ENCODE peak calls at places on chromosomes 2 and 18, in six cellular contexts. M is testis, X is fibroblast of mammary gland, J is AG04450, B is body of pancreas, O is Peyer's patch. K is an unnamed sample.

GRCh38 chr2:29806461-29806860 is 114.9 kb downstream of the ALK start:
- DNase-seq in M (no peak), X (no peak), J (no peak), B (no peak), O (no peak), K (no peak)

GRCh38 chr18:69217271-69217670 is 183.4 kb upstream of the DOK6 start:
- DNase-seq in M (no peak), X (no peak), J (no peak), B (no peak), O (no peak), K (no peak)

GRCh38 chr2:200161458-200161857 is 145.0 kb upstream of the SPATS2L start:
- DNase-seq in M (no peak), X (no peak), J (no peak), B (no peak), O (no peak), K (no peak)

GRCh38 chr2:54422072-54422581 is 34.0 kb upstream of the SPTBN1 start:
- DNase-seq in M (no peak), X (no peak), J (no peak), B (no peak), O (no peak), K (no peak)

GRCh38 chr2:241776336-241777166 is at the start of gene GAL3ST2:
- DNase-seq in M (no peak), X (no peak), J (no peak), B (no peak), O (peak), K (no peak)

GRCh38 chr18:62505669-62506494 is 16.9 kb upstream of the ZCCHC2 start:
- DNase-seq in M (no peak), X (no peak), J (no peak), B (no peak), O (no peak), K (no peak)

GRCh38 chr2:159459279-159459678 is 157.1 kb downstream of the BAZ2B start:
- DNase-seq in M (no peak), X (no peak), J (no peak), B (no peak), O (no peak), K (no peak)

GRCh38 chr2:74843371-74844298 is 9.7 kb downstream of the HK2 start:
- DNase-seq in M (no peak), X (peak), J (no peak), B (peak), O (peak), K (peak)

GRCh38 chr2:177265386-177265690 is 811 bp upstream of the NFE2L2 start:
- DNase-seq in M (peak), X (peak), J (no peak), B (no peak), O (no peak), K (no peak)

GRCh38 chr2:231037202-231037730 is at the start of gene C2orf72:
- DNase-seq in M (no peak), X (no peak), J (no peak), B (no peak), O (peak), K (no peak)

GRCh38 chr2:230721712-230722111 is 9.1 kb downstream of the CAB39 start:
- DNase-seq in M (no peak), X (no peak), J (no peak), B (no peak), O (no peak), K (no peak)

GRCh38 chr2:66582364-66582974 is 147.5 kb downstream of the MEIS1 start:
- DNase-seq in M (no peak), X (no peak), J (no peak), B (peak), O (no peak), K (no peak)

GRCh38 chr18:55695091-55695490 is 107.1 kb upstream of the TCF4 start:
- DNase-seq in M (no peak), X (no peak), J (no peak), B (no peak), O (no peak), K (no peak)

GRCh38 chr2:11371099-11371937 is 26.9 kb upstream of the ROCK2 start:
- DNase-seq in M (no peak), X (peak), J (no peak), B (no peak), O (peak), K (no peak)

GRCh38 chr2:45003586-45004568 is 5.4 kb downstream of the SIX2 start:
- DNase-seq in M (no peak), X (no peak), J (no peak), B (no peak), O (no peak), K (no peak)

GRCh38 chr2:10469955-10470568 is 21.9 kb upstream of the ODC1 start:
- DNase-seq in M (no peak), X (no peak), J (no peak), B (no peak), O (no peak), K (no peak)

GRCh38 chr2:47133046-47133445 is 22.1 kb downstream of the STPG4 start:
- DNase-seq in M (no peak), X (no peak), J (no peak), B (no peak), O (no peak), K (no peak)

GRCh38 chr2:133492719-133493366 is 75.4 kb downstream of the NCKAP5 start:
- DNase-seq in M (no peak), X (no peak), J (no peak), B (no peak), O (no peak), K (no peak)

GRCh38 chr2:206990335-206990734 is 51.0 kb downstream of the CPO start:
- DNase-seq in M (no peak), X (peak), J (no peak), B (no peak), O (no peak), K (no peak)

GRCh38 chr2:31365348-31365747 is 49.2 kb downstream of the XDH start:
- DNase-seq in M (no peak), X (no peak), J (no peak), B (no peak), O (no peak), K (no peak)

GRCh38 chr2:199466704-199467461 is 9.1 kb upstream of the SATB2 start:
- DNase-seq in M (no peak), X (no peak), J (no peak), B (no peak), O (no peak), K (no peak)

GRCh38 chr18:39842042-39842791 is 2112.8 kb upstream of the PIK3C3 start:
- DNase-seq in M (no peak), X (no peak), J (no peak), B (no peak), O (no peak), K (no peak)

GRCh38 chr2:170354409-170354808 is 176.5 kb downstream of the MYO3B start:
- DNase-seq in M (no peak), X (no peak), J (no peak), B (no peak), O (no peak), K (no peak)

GRCh38 chr2:233082222-233082933 is 22.2 kb downstream of the INPP5D start:
- DNase-seq in M (peak), X (no peak), J (no peak), B (no peak), O (peak), K (no peak)

GRCh38 chr2:179966778-179967394 is 40.2 kb downstream of the CWC22 start:
- DNase-seq in M (no peak), X (no peak), J (no peak), B (no peak), O (no peak), K (no peak)

GRCh38 chr2:191678437-191679110 is 638 bp downstream of the NABP1 start:
- DNase-seq in M (peak), X (no peak), J (no peak), B (peak), O (peak), K (no peak)

GRCh38 chr2:104078431-104079157 is 775.3 kb upstream of the POU3F3 start:
- DNase-seq in M (peak), X (no peak), J (no peak), B (no peak), O (no peak), K (no peak)

GRCh38 chr2:216651370-216651881 is 18.2 kb downstream of the IGFBP2 start:
- DNase-seq in M (no peak), X (peak), J (peak), B (peak), O (no peak), K (peak)

GRCh38 chr18:43774497-43774896 is 497.2 kb upstream of the SYT4 start:
- DNase-seq in M (no peak), X (no peak), J (no peak), B (no peak), O (no peak), K (no peak)

GRCh38 chr2:221629478-221629877 is 57.4 kb upstream of the EPHA4 start:
- DNase-seq in M (no peak), X (peak), J (peak), B (no peak), O (no peak), K (peak)

GRCh38 chr2:40642261-40642660 is 190.4 kb upstream of the SLC8A1 start:
- DNase-seq in M (no peak), X (peak), J (no peak), B (no peak), O (no peak), K (no peak)

GRCh38 chr2:190840572-190841172 is 39.9 kb upstream of the GLS start:
- DNase-seq in M (no peak), X (no peak), J (no peak), B (no peak), O (no peak), K (no peak)

GRCh38 chr2:218229851-218230250 is 12.9 kb downstream of the ARPC2 start:
- DNase-seq in M (no peak), X (no peak), J (no peak), B (no peak), O (peak), K (no peak)

GRCh38 chr2:215269397-215270117 is 42.3 kb upstream of the ATIC start:
- DNase-seq in M (peak), X (peak), J (peak), B (peak), O (peak), K (peak)
- H3K4me3 ChIP-seq in M (no peak), X (no peak), J (no peak), B (no peak), O (no peak), K (no peak)

GRCh38 chr18:78021196-78021595 is 771.5 kb downstream of the GALR1 start:
- DNase-seq in M (no peak), X (no peak), J (no peak), B (no peak), O (no peak), K (no peak)
- TF ChIP-seq CTCF in M (no peak), X (no peak), J (no peak), B (no peak), O (no peak), K (no peak)

GRCh38 chr2:62147610-62148301 is 48.2 kb upstream of the B3GNT2 start:
- DNase-seq in M (no peak), X (peak), J (peak), B (no peak), O (no peak), K (no peak)
- H3K4me3 ChIP-seq in M (no peak), X (no peak), J (no peak), B (no peak), O (no peak), K (no peak)

GRCh38 chr2:239181074-239181581 is 219.7 kb downstream of the HDAC4 start:
- DNase-seq in M (no peak), X (no peak), J (no peak), B (no peak), O (no peak), K (no peak)
- TF ChIP-seq CTCF in M (no peak), X (no peak), J (no peak), B (no peak), O (no peak), K (no peak)

GRCh38 chr2:26401739-26402541 is at the start of gene DRC1:
- DNase-seq in M (peak), X (peak), J (peak), B (peak), O (peak), K (peak)
- H3K4me3 ChIP-seq in M (peak), X (peak), J (peak), B (no peak), O (no peak), K (peak)

DNA sequence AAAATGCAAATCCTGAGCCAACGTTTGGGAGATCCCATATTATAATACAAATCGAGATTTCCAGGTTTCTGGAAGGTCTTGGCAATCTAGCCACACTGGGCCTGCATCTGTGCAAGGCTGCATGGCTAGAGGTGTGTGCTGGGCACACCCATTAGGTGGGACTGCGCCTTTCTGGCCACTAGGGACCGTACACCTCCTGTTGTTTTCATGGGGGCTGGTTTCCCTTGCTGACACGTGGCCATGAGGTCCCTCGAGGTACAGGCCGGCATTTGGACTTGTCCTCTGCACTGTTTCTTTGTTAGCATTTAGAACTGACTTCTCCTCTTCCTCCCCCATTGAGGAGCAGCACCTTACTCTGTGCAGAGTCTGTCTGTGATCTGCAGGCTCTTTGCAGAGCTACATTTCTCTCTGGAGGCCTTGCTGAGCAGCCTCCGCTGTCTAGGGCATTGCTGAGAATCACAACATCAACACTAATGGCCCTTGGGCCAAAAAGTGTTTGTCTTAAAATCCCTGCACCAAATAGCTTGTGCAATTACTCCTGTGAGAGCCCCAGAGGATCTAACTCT is 131.2 kb downstream of the NEDD4L start:
- DNase-seq in M (no peak), X (no peak), J (no peak), B (no peak), O (no peak), K (no peak)
- TF ChIP-seq CTCF in M (no peak), X (no peak), J (no peak), B (no peak), O (no peak), K (no peak)

DNA sequence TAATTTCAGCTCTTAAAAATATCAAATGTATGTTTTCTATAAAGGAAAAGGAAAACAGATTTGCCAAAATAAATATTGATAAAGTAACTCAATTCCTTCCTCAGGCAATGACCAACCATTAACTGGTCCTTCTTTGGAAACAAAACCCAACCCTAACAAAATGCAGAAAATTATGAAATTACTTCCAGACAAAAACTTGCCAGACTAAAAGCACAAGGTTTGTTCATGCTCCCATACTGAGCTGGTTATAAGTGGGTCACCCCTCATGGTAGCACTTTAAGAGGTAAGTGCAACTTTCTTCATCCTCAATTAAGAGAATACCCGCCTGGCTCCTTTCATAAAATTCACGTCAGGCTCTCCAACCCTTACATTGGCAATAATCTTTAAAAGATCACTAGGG is 31.1 kb upstream of the TTC32 start:
- DNase-seq in M (no peak), X (no peak), J (no peak), B (no peak), O (no peak), K (no peak)
- H3K4me3 ChIP-seq in M (no peak), X (no peak), J (no peak), B (no peak), O (no peak), K (no peak)

K was measured in astrocyte of the cerebellum.